ENCODE peak calls at places on chromosomes 11 and 22, in nine cellular contexts. One of them, this sample, is unnamed.

GRCh38 chr22:48697223-48697622 is 1130.5 kb downstream of the BRD1 start:
- DNase-seq in EH: no peak
- DNase-seq in left cardiac atrium: no peak
- DNase-seq in activated T-helper 1 cell treated with anti-CD3 and anti-CD28 coated beads, Interleukin-12 subunit alpha, Interleukin-12 subunit beta, Interleukin-2, Interleukin-4 antibody, amounts not matched to agents 30 ng/mL and 10 ng/mL and 1 ng/mL, durations not matched to agents 14 hours and 24 hours and 36 hours: no peak
- DNase-seq in activated CD4-positive, alpha-beta T cell treated with anti-CD3 and anti-CD28 coated beads, Interleukin-2, amount 50 U/mL, for 1 hour: no peak
- DNase-seq in activated CD8-positive, alpha-beta T cell treated with anti-CD3 and anti-CD28 coated beads, Interleukin-2, amount 10 ng/mL, durations not matched to agents 7 days and 5 days: no peak
- DNase-seq in stromal cell of bone marrow: no peak
- DNase-seq in kidney epithelial cell: no peak
- DNase-seq in EL: no peak
- DNase-seq in this sample: no peak

GRCh38 chr11:1361882-1362281 is 27.9 kb upstream of the BRSK2 start:
- DNase-seq in left cardiac atrium: no peak
- DNase-seq in activated CD8-positive, alpha-beta T cell treated with anti-CD3 and anti-CD28 coated beads, Interleukin-2, amount 10 ng/mL, durations not matched to agents 7 days and 5 days: no peak
- DNase-seq in stromal cell of bone marrow: no peak
- DNase-seq in kidney epithelial cell: no peak
- DNase-seq in activated CD4-positive, alpha-beta T cell treated with anti-CD3 and anti-CD28 coated beads, Interleukin-2, amount 50 U/mL, for 1 hour: no peak
- DNase-seq in activated T-helper 1 cell treated with anti-CD3 and anti-CD28 coated beads, Interleukin-12 subunit alpha, Interleukin-12 subunit beta, Interleukin-2, Interleukin-4 antibody, amounts not matched to agents 30 ng/mL and 10 ng/mL and 1 ng/mL, durations not matched to agents 14 hours and 24 hours and 36 hours: no peak
- DNase-seq in EL: no peak
- DNase-seq in EH: no peak
- DNase-seq in this sample: no peak

GRCh38 chr11:7495997-7496545 is 10.8 kb downstream of the OLFML1 start:
- DNase-seq in activated CD4-positive, alpha-beta T cell treated with anti-CD3 and anti-CD28 coated beads, Interleukin-2, amount 50 U/mL, for 1 hour: no peak
- DNase-seq in left cardiac atrium: no peak
- DNase-seq in kidney epithelial cell: no peak
- DNase-seq in stromal cell of bone marrow: no peak
- DNase-seq in activated T-helper 1 cell treated with anti-CD3 and anti-CD28 coated beads, Interleukin-12 subunit alpha, Interleukin-12 subunit beta, Interleukin-2, Interleukin-4 antibody, amounts not matched to agents 30 ng/mL and 10 ng/mL and 1 ng/mL, durations not matched to agents 14 hours and 24 hours and 36 hours: no peak
- DNase-seq in EL: no peak
- DNase-seq in activated CD8-positive, alpha-beta T cell treated with anti-CD3 and anti-CD28 coated beads, Interleukin-2, amount 10 ng/mL, durations not matched to agents 7 days and 5 days: no peak
- DNase-seq in EH: no peak
- DNase-seq in this sample: no peak

GRCh38 chr11:46039990-46040389 is 81.3 kb downstream of the PHF21A start:
- DNase-seq in left cardiac atrium: no peak
- DNase-seq in EL: peak
- DNase-seq in activated CD4-positive, alpha-beta T cell treated with anti-CD3 and anti-CD28 coated beads, Interleukin-2, amount 50 U/mL, for 1 hour: no peak
- DNase-seq in stromal cell of bone marrow: peak
- DNase-seq in EH: peak
- DNase-seq in activated CD8-positive, alpha-beta T cell treated with anti-CD3 and anti-CD28 coated beads, Interleukin-2, amount 10 ng/mL, durations not matched to agents 7 days and 5 days: no peak
- DNase-seq in kidney epithelial cell: no peak
- DNase-seq in activated T-helper 1 cell treated with anti-CD3 and anti-CD28 coated beads, Interleukin-12 subunit alpha, Interleukin-12 subunit beta, Interleukin-2, Interleukin-4 antibody, amounts not matched to agents 30 ng/mL and 10 ng/mL and 1 ng/mL, durations not matched to agents 14 hours and 24 hours and 36 hours: no peak
- DNase-seq in this sample: no peak

GRCh38 chr11:111429066-111429506 is 50.0 kb upstream of the POU2AF1 start:
- DNase-seq in EH: peak
- DNase-seq in stromal cell of bone marrow: peak
- DNase-seq in EL: peak
- DNase-seq in activated CD8-positive, alpha-beta T cell treated with anti-CD3 and anti-CD28 coated beads, Interleukin-2, amount 10 ng/mL, durations not matched to agents 7 days and 5 days: peak
- DNase-seq in left cardiac atrium: peak
- DNase-seq in activated T-helper 1 cell treated with anti-CD3 and anti-CD28 coated beads, Interleukin-12 subunit alpha, Interleukin-12 subunit beta, Interleukin-2, Interleukin-4 antibody, amounts not matched to agents 30 ng/mL and 10 ng/mL and 1 ng/mL, durations not matched to agents 14 hours and 24 hours and 36 hours: peak
- DNase-seq in activated CD4-positive, alpha-beta T cell treated with anti-CD3 and anti-CD28 coated beads, Interleukin-2, amount 50 U/mL, for 1 hour: peak
- DNase-seq in kidney epithelial cell: no peak
- DNase-seq in this sample: peak

GRCh38 chr11:69293819-69294505 is at the start of gene MYEOV:
- DNase-seq in activated T-helper 1 cell treated with anti-CD3 and anti-CD28 coated beads, Interleukin-12 subunit alpha, Interleukin-12 subunit beta, Interleukin-2, Interleukin-4 antibody, amounts not matched to agents 30 ng/mL and 10 ng/mL and 1 ng/mL, durations not matched to agents 14 hours and 24 hours and 36 hours: no peak
- DNase-seq in stromal cell of bone marrow: no peak
- DNase-seq in kidney epithelial cell: no peak
- DNase-seq in EH: peak
- DNase-seq in EL: peak
- DNase-seq in left cardiac atrium: peak
- DNase-seq in activated CD8-positive, alpha-beta T cell treated with anti-CD3 and anti-CD28 coated beads, Interleukin-2, amount 10 ng/mL, durations not matched to agents 7 days and 5 days: peak
- DNase-seq in activated CD4-positive, alpha-beta T cell treated with anti-CD3 and anti-CD28 coated beads, Interleukin-2, amount 50 U/mL, for 1 hour: peak
- DNase-seq in this sample: no peak

GRCh38 chr22:39985383-39986045 is 9.2 kb upstream of the FAM83F start:
- DNase-seq in EL: no peak
- DNase-seq in activated T-helper 1 cell treated with anti-CD3 and anti-CD28 coated beads, Interleukin-12 subunit alpha, Interleukin-12 subunit beta, Interleukin-2, Interleukin-4 antibody, amounts not matched to agents 30 ng/mL and 10 ng/mL and 1 ng/mL, durations not matched to agents 14 hours and 24 hours and 36 hours: no peak
- DNase-seq in EH: no peak
- DNase-seq in kidney epithelial cell: no peak
- DNase-seq in stromal cell of bone marrow: no peak
- DNase-seq in activated CD8-positive, alpha-beta T cell treated with anti-CD3 and anti-CD28 coated beads, Interleukin-2, amount 10 ng/mL, durations not matched to agents 7 days and 5 days: peak
- DNase-seq in activated CD4-positive, alpha-beta T cell treated with anti-CD3 and anti-CD28 coated beads, Interleukin-2, amount 50 U/mL, for 1 hour: no peak
- DNase-seq in left cardiac atrium: no peak
- DNase-seq in this sample: no peak

GRCh38 chr11:17753641-17754040 is 19.1 kb downstream of the KCNC1 start:
- DNase-seq in activated CD4-positive, alpha-beta T cell treated with anti-CD3 and anti-CD28 coated beads, Interleukin-2, amount 50 U/mL, for 1 hour: no peak
- DNase-seq in EL: no peak
- DNase-seq in left cardiac atrium: no peak
- DNase-seq in activated CD8-positive, alpha-beta T cell treated with anti-CD3 and anti-CD28 coated beads, Interleukin-2, amount 10 ng/mL, durations not matched to agents 7 days and 5 days: no peak
- DNase-seq in activated T-helper 1 cell treated with anti-CD3 and anti-CD28 coated beads, Interleukin-12 subunit alpha, Interleukin-12 subunit beta, Interleukin-2, Interleukin-4 antibody, amounts not matched to agents 30 ng/mL and 10 ng/mL and 1 ng/mL, durations not matched to agents 14 hours and 24 hours and 36 hours: no peak
- DNase-seq in kidney epithelial cell: no peak
- DNase-seq in EH: no peak
- DNase-seq in stromal cell of bone marrow: no peak
- DNase-seq in this sample: no peak

GRCh38 chr11:123253909-123254308 is 58.9 kb upstream of the CLMP start:
- DNase-seq in EL: no peak
- DNase-seq in activated CD4-positive, alpha-beta T cell treated with anti-CD3 and anti-CD28 coated beads, Interleukin-2, amount 50 U/mL, for 1 hour: no peak
- DNase-seq in kidney epithelial cell: no peak
- DNase-seq in activated T-helper 1 cell treated with anti-CD3 and anti-CD28 coated beads, Interleukin-12 subunit alpha, Interleukin-12 subunit beta, Interleukin-2, Interleukin-4 antibody, amounts not matched to agents 30 ng/mL and 10 ng/mL and 1 ng/mL, durations not matched to agents 14 hours and 24 hours and 36 hours: no peak
- DNase-seq in left cardiac atrium: no peak
- DNase-seq in activated CD8-positive, alpha-beta T cell treated with anti-CD3 and anti-CD28 coated beads, Interleukin-2, amount 10 ng/mL, durations not matched to agents 7 days and 5 days: no peak
- DNase-seq in stromal cell of bone marrow: no peak
- DNase-seq in EH: peak
- DNase-seq in this sample: no peak

GRCh38 chr11:60303661-60304060 is 23.2 kb downstream of the MS4A4A start:
- DNase-seq in activated CD8-positive, alpha-beta T cell treated with anti-CD3 and anti-CD28 coated beads, Interleukin-2, amount 10 ng/mL, durations not matched to agents 7 days and 5 days: no peak
- DNase-seq in activated CD4-positive, alpha-beta T cell treated with anti-CD3 and anti-CD28 coated beads, Interleukin-2, amount 50 U/mL, for 1 hour: no peak
- DNase-seq in left cardiac atrium: no peak
- DNase-seq in stromal cell of bone marrow: no peak
- DNase-seq in EH: no peak
- DNase-seq in kidney epithelial cell: no peak
- DNase-seq in activated T-helper 1 cell treated with anti-CD3 and anti-CD28 coated beads, Interleukin-12 subunit alpha, Interleukin-12 subunit beta, Interleukin-2, Interleukin-4 antibody, amounts not matched to agents 30 ng/mL and 10 ng/mL and 1 ng/mL, durations not matched to agents 14 hours and 24 hours and 36 hours: no peak
- DNase-seq in EL: peak
- DNase-seq in this sample: no peak

GRCh38 chr22:29308791-29309262 is 2.4 kb downstream of the GAS2L1 start:
- DNase-seq in EL: peak
- DNase-seq in activated T-helper 1 cell treated with anti-CD3 and anti-CD28 coated beads, Interleukin-12 subunit alpha, Interleukin-12 subunit beta, Interleukin-2, Interleukin-4 antibody, amounts not matched to agents 30 ng/mL and 10 ng/mL and 1 ng/mL, durations not matched to agents 14 hours and 24 hours and 36 hours: no peak
- DNase-seq in left cardiac atrium: no peak
- DNase-seq in activated CD4-positive, alpha-beta T cell treated with anti-CD3 and anti-CD28 coated beads, Interleukin-2, amount 50 U/mL, for 1 hour: no peak
- DNase-seq in stromal cell of bone marrow: no peak
- DNase-seq in EH: peak
- DNase-seq in activated CD8-positive, alpha-beta T cell treated with anti-CD3 and anti-CD28 coated beads, Interleukin-2, amount 10 ng/mL, durations not matched to agents 7 days and 5 days: peak
- DNase-seq in kidney epithelial cell: no peak
- DNase-seq in this sample: peak

GRCh38 chr11:77590194-77590591 is 440 bp downstream of the AQP11 start:
- DNase-seq in EL: peak
- DNase-seq in kidney epithelial cell: peak
- DNase-seq in EH: peak
- DNase-seq in activated CD4-positive, alpha-beta T cell treated with anti-CD3 and anti-CD28 coated beads, Interleukin-2, amount 50 U/mL, for 1 hour: peak
- DNase-seq in left cardiac atrium: no peak
- DNase-seq in stromal cell of bone marrow: no peak
- DNase-seq in activated T-helper 1 cell treated with anti-CD3 and anti-CD28 coated beads, Interleukin-12 subunit alpha, Interleukin-12 subunit beta, Interleukin-2, Interleukin-4 antibody, amounts not matched to agents 30 ng/mL and 10 ng/mL and 1 ng/mL, durations not matched to agents 14 hours and 24 hours and 36 hours: peak
- DNase-seq in activated CD8-positive, alpha-beta T cell treated with anti-CD3 and anti-CD28 coated beads, Interleukin-2, amount 10 ng/mL, durations not matched to agents 7 days and 5 days: peak
- DNase-seq in this sample: no peak

GRCh38 chr11:400241-400729 is 6.3 kb downstream of the PKP3 start:
- DNase-seq in activated CD8-positive, alpha-beta T cell treated with anti-CD3 and anti-CD28 coated beads, Interleukin-2, amount 10 ng/mL, durations not matched to agents 7 days and 5 days: no peak
- DNase-seq in activated T-helper 1 cell treated with anti-CD3 and anti-CD28 coated beads, Interleukin-12 subunit alpha, Interleukin-12 subunit beta, Interleukin-2, Interleukin-4 antibody, amounts not matched to agents 30 ng/mL and 10 ng/mL and 1 ng/mL, durations not matched to agents 14 hours and 24 hours and 36 hours: no peak
- DNase-seq in activated CD4-positive, alpha-beta T cell treated with anti-CD3 and anti-CD28 coated beads, Interleukin-2, amount 50 U/mL, for 1 hour: no peak
- DNase-seq in EH: no peak
- DNase-seq in stromal cell of bone marrow: no peak
- DNase-seq in left cardiac atrium: no peak
- DNase-seq in EL: no peak
- DNase-seq in kidney epithelial cell: no peak
- DNase-seq in this sample: no peak

GRCh38 chr11:75351541-75352416 is at the start of gene ARRB1:
- DNase-seq in EL: no peak
- DNase-seq in activated CD8-positive, alpha-beta T cell treated with anti-CD3 and anti-CD28 coated beads, Interleukin-2, amount 10 ng/mL, durations not matched to agents 7 days and 5 days: peak
- DNase-seq in left cardiac atrium: peak
- DNase-seq in stromal cell of bone marrow: no peak
- DNase-seq in kidney epithelial cell: no peak
- DNase-seq in activated CD4-positive, alpha-beta T cell treated with anti-CD3 and anti-CD28 coated beads, Interleukin-2, amount 50 U/mL, for 1 hour: peak
- DNase-seq in EH: peak
- DNase-seq in activated T-helper 1 cell treated with anti-CD3 and anti-CD28 coated beads, Interleukin-12 subunit alpha, Interleukin-12 subunit beta, Interleukin-2, Interleukin-4 antibody, amounts not matched to agents 30 ng/mL and 10 ng/mL and 1 ng/mL, durations not matched to agents 14 hours and 24 hours and 36 hours: peak
- DNase-seq in this sample: peak

GRCh38 chr11:73376803-73377629 is 817 bp downstream of the RELT start:
- DNase-seq in kidney epithelial cell: peak
- DNase-seq in activated T-helper 1 cell treated with anti-CD3 and anti-CD28 coated beads, Interleukin-12 subunit alpha, Interleukin-12 subunit beta, Interleukin-2, Interleukin-4 antibody, amounts not matched to agents 30 ng/mL and 10 ng/mL and 1 ng/mL, durations not matched to agents 14 hours and 24 hours and 36 hours: peak
- DNase-seq in EL: peak
- DNase-seq in activated CD4-positive, alpha-beta T cell treated with anti-CD3 and anti-CD28 coated beads, Interleukin-2, amount 50 U/mL, for 1 hour: peak
- DNase-seq in left cardiac atrium: peak
- DNase-seq in activated CD8-positive, alpha-beta T cell treated with anti-CD3 and anti-CD28 coated beads, Interleukin-2, amount 10 ng/mL, durations not matched to agents 7 days and 5 days: peak
- DNase-seq in EH: peak
- DNase-seq in stromal cell of bone marrow: peak
- DNase-seq in this sample: peak

GRCh38 chr11:104534268-104534667 is 364.0 kb downstream of the CASP12 start:
- DNase-seq in left cardiac atrium: no peak
- DNase-seq in EL: peak
- DNase-seq in stromal cell of bone marrow: no peak
- DNase-seq in activated CD4-positive, alpha-beta T cell treated with anti-CD3 and anti-CD28 coated beads, Interleukin-2, amount 50 U/mL, for 1 hour: no peak
- DNase-seq in activated CD8-positive, alpha-beta T cell treated with anti-CD3 and anti-CD28 coated beads, Interleukin-2, amount 10 ng/mL, durations not matched to agents 7 days and 5 days: no peak
- DNase-seq in activated T-helper 1 cell treated with anti-CD3 and anti-CD28 coated beads, Interleukin-12 subunit alpha, Interleukin-12 subunit beta, Interleukin-2, Interleukin-4 antibody, amounts not matched to agents 30 ng/mL and 10 ng/mL and 1 ng/mL, durations not matched to agents 14 hours and 24 hours and 36 hours: no peak
- DNase-seq in EH: no peak
- DNase-seq in kidney epithelial cell: no peak
- DNase-seq in this sample: no peak